ENCODE peak calls at places on chromosomes 16 and 17, in seven cellular contexts. D is amygdala; T is ecto neural progenitor cell; H is upper lobe of right lung; M is RPMI8226; K is naive thymus-derived CD8-positive, alpha-beta T cell; R is COR-L47. F is an unnamed sample.

GRCh38 chr16:11333696-11334095 is 11.6 kb upstream of the RMI2 start:
- DNase-seq in D (no peak), T (no peak), H (no peak), M (no peak), K (no peak), R (no peak), F (no peak)

GRCh38 chr16:67015317-67015731 is 13.6 kb upstream of the CBFB start:
- DNase-seq in D (no peak), T (peak; percentile 34), H (peak; percentile 57), M (no peak), K (no peak), R (no peak), F (no peak)

GRCh38 chr17:62676952-62677596 is 49.6 kb downstream of the MRC2 start:
- DNase-seq in D (no peak), T (no peak), H (no peak), M (no peak), K (no peak), R (no peak), F (no peak)

GRCh38 chr16:87198328-87198731 is 118.9 kb downstream of the C16orf95 start:
- DNase-seq in D (no peak), T (no peak), H (no peak), M (no peak), K (no peak), R (no peak), F (peak; percentile 13)

GRCh38 chr17:28406478-28406824 is 439 bp upstream of the SLC46A1 start:
- DNase-seq in D (no peak), T (no peak), H (peak; percentile 49), M (no peak), K (no peak), R (no peak), F (no peak)

GRCh38 chr16:21684199-21684598 is 20.4 kb downstream of the OTOA start:
- DNase-seq in D (no peak), T (no peak), H (no peak), M (peak; percentile 67), K (peak; percentile 28), R (peak; percentile 25), F (no peak)

GRCh38 chr17:29591737-29592624 is 951 bp upstream of the ANKRD13B start:
- DNase-seq in D (peak; percentile 89), T (peak; percentile 99), H (peak; percentile 93), M (peak; percentile 86), K (peak; percentile 76), R (peak; percentile 86), F (peak; percentile 84)

GRCh38 chr16:29663020-29663828 is at the start of gene SPN:
- DNase-seq in D (no peak), T (no peak), H (peak; percentile 70), M (no peak), K (peak; percentile 27), R (no peak), F (no peak)

GRCh38 chr16:72291531-72291981 is 119.6 kb upstream of the PMFBP1 start:
- DNase-seq in D (no peak), T (no peak), H (no peak), M (no peak), K (no peak), R (no peak), F (no peak)

GRCh38 chr16:81700071-81700779 is 78.9 kb upstream of the PLCG2 start:
- DNase-seq in D (no peak), T (no peak), H (no peak), M (no peak), K (no peak), R (no peak), F (no peak)

F was measured in pons.